ENCODE peak calls at places on chromosomes 16 and 17, in ten cellular contexts. Z is AG09309; W is sigmoid colon; J is fibroblast of mammary gland; K is stimulated activated CD8-positive, alpha-beta memory T cell treated with anti-CD3 and anti-CD28 coated beads, Interleukin-4, amount 100 ng/mL, for 1 hour; X is ELR; B is GM23248; I is kidney tubule cell; G is NCI-H1417; A is heart left ventricle. O is an unnamed sample.

GRCh38 chr16:85637061-85637807 is 24.1 kb downstream of the GSE1 start:
- DNase-seq in J (no peak), K (no peak), Z (no peak), X (no peak), W (no peak), G (no peak), B (no peak), I (no peak), A (no peak), O (no peak)

GRCh38 chr16:57826706-57827625 is 24.7 kb upstream of the KIFC3 start:
- DNase-seq in Z (no peak), K (no peak), J (no peak), X (no peak), I (peak), W (no peak), A (peak), B (peak), G (peak), O (no peak)

GRCh38 chr16:10616744-10617640 is 36.6 kb upstream of the EMP2 start:
- DNase-seq in Z (no peak), B (peak), J (peak), K (no peak), I (peak), A (peak), W (peak), X (peak), G (no peak), O (peak)

GRCh38 chr17:7213895-7214299 is 5.7 kb downstream of the DLG4 start:
- DNase-seq in B (peak), X (peak), G (peak), K (no peak), W (peak), I (peak), A (no peak), J (peak), Z (no peak), O (peak)

GRCh38 chr16:82751020-82751419 is 124.3 kb downstream of the CDH13 start:
- DNase-seq in A (no peak), X (no peak), B (no peak), I (no peak), J (no peak), W (no peak), G (no peak), K (no peak), Z (no peak), O (no peak)

GRCh38 chr17:50188521-50189395 is 12.7 kb downstream of the COL1A1 start:
- DNase-seq in G (no peak), X (no peak), J (peak), W (no peak), Z (no peak), I (no peak), A (no peak), B (peak), K (no peak), O (no peak)

GRCh38 chr17:27532269-27533067 is 76.2 kb downstream of the KSR1 start:
- DNase-seq in K (no peak), Z (no peak), A (no peak), G (no peak), I (no peak), W (peak), X (no peak), B (no peak), J (peak), O (no peak)

GRCh38 chr16:64782484-64782883 is 339.4 kb downstream of the CDH11 start:
- DNase-seq in J (no peak), G (no peak), K (no peak), X (no peak), Z (no peak), I (no peak), W (no peak), A (no peak), B (no peak), O (no peak)

GRCh38 chr17:21173543-21173942 is 40.4 kb downstream of the TMEM11 start:
- DNase-seq in J (no peak), G (no peak), B (no peak), A (no peak), K (no peak), W (no peak), I (no peak), X (no peak), Z (no peak), O (no peak)

GRCh38 chr17:58081641-58082340 is 1.4 kb upstream of the DYNLL2 start:
- DNase-seq in A (no peak), Z (no peak), X (no peak), W (no peak), G (no peak), K (no peak), I (no peak), B (no peak), J (no peak), O (no peak)

GRCh38 chr17:58997756-58998553 is 108.7 kb downstream of the TRIM37 start:
- DNase-seq in I (peak), G (no peak), X (peak), J (no peak), B (peak), Z (no peak), K (no peak), W (no peak), A (no peak), O (no peak)

GRCh38 chr17:40551874-40552768 is 13.2 kb downstream of the CCR7 start:
- DNase-seq in G (peak), J (peak), I (peak), W (peak), K (no peak), X (peak), B (peak), Z (peak), A (no peak), O (peak)

GRCh38 chr16:10744370-10745030 is 858 bp downstream of the NUBP1 start:
- DNase-seq in B (peak), I (no peak), X (no peak), Z (no peak), W (peak), A (no peak), G (no peak), K (no peak), J (peak), O (peak)

GRCh38 chr16:1691956-1692355 is 13.9 kb downstream of the JPT2 start:
- DNase-seq in J (peak), Z (no peak), B (peak), I (peak), W (no peak), X (peak), K (no peak), G (no peak), A (no peak), O (no peak)

GRCh38 chr16:66705790-66706505 is 9.4 kb upstream of the CMTM4 start:
- DNase-seq in X (no peak), W (peak), Z (no peak), G (no peak), I (peak), K (no peak), J (peak), B (no peak), A (peak), O (peak)

GRCh38 chr16:80564394-80564793 is 23.6 kb downstream of the DYNLRB2 start:
- DNase-seq in J (no peak), K (no peak), Z (no peak), G (no peak), B (no peak), I (no peak), X (no peak), W (no peak), A (no peak), O (no peak)

GRCh38 chr16:51167170-51167710 is 16.2 kb upstream of the SALL1 start:
- DNase-seq in Z (no peak), J (peak), K (no peak), B (no peak), X (no peak), A (no peak), I (peak), W (no peak), G (no peak), O (no peak)

GRCh38 chr17:77555741-77556291 is 402.7 kb upstream of the TNRC6C start:
- DNase-seq in K (no peak), G (peak), Z (no peak), B (no peak), X (no peak), J (peak), I (peak), W (peak), A (peak), O (no peak)

GRCh38 chr16:8915722-8916321 is 33.7 kb downstream of the LITAFD start:
- DNase-seq in B (no peak), A (no peak), G (peak), J (no peak), X (no peak), W (no peak), K (no peak), Z (no peak), I (no peak), O (no peak)

GRCh38 chr17:57210224-57210553 is 46.1 kb upstream of the MSI2 start:
- DNase-seq in A (no peak), W (no peak), G (no peak), K (no peak), I (peak), X (peak), J (peak), B (peak), Z (no peak), O (no peak)

GRCh38 chr17:59401725-59402124 is 70.3 kb downstream of the YPEL2 start:
- DNase-seq in X (no peak), B (no peak), K (no peak), I (no peak), Z (no peak), J (no peak), G (no peak), W (no peak), A (no peak), O (no peak)

GRCh38 chr17:57861737-57862409 is 12.0 kb upstream of the MRPS23 start:
- DNase-seq in B (peak), I (peak), Z (no peak), K (no peak), G (peak), J (peak), A (peak), X (peak), W (peak), O (no peak)

GRCh38 chr17:58279736-58280479 is 827 bp downstream of the MPO start:
- DNase-seq in W (no peak), Z (no peak), K (no peak), A (no peak), I (no peak), J (no peak), G (no peak), B (no peak), X (no peak), O (no peak)

GRCh38 chr16:84239186-84239790 is 524 bp downstream of the KCNG4 start:
- DNase-seq in W (no peak), A (no peak), B (peak), Z (no peak), I (no peak), K (no peak), G (no peak), J (no peak), X (no peak), O (no peak)

GRCh38 chr16:15041260-15042011 is 14.4 kb downstream of the NTAN1 start:
- DNase-seq in G (no peak), A (peak), Z (peak), K (no peak), I (no peak), J (peak), X (no peak), B (peak), W (peak), O (peak)

GRCh38 chr17:64992325-64992802 is 64.2 kb downstream of the GNA13 start:
- DNase-seq in G (no peak), X (peak), Z (no peak), J (peak), K (no peak), W (no peak), B (peak), I (peak), A (no peak), O (no peak)

GRCh38 chr16:4315185-4316102 is at the start of gene GLIS2:
- DNase-seq in W (peak), G (peak), K (no peak), Z (no peak), X (peak), A (peak), J (peak), B (peak), I (peak), O (no peak)